ENCODE peak calls at places on chromosomes 6 and 20, in nine cellular contexts. One of them, this sample, is unnamed.

GRCh38 chr6:20400476-20401402 is 940 bp upstream of the E2F3 start:
- DNase-seq in fibroblast of villous mesenchyme: peak; percentile 54
- DNase-seq in HL-60: no peak
- DNase-seq in AG04450: no peak
- DNase-seq in neural progenitor cell: peak; percentile 83
- DNase-seq in HCT116: peak; percentile 84
- DNase-seq in GM10248: peak; percentile 21
- DNase-seq in adrenal gland: peak; percentile 21
- DNase-seq in Peyer's patch: peak; percentile 50
- DNase-seq in this sample: peak; percentile 24

GRCh38 chr6:157980288-157981131 is 1.2 kb upstream of the SYNJ2 start:
- DNase-seq in fibroblast of villous mesenchyme: no peak
- DNase-seq in HL-60: peak; percentile 41
- DNase-seq in AG04450: no peak
- DNase-seq in neural progenitor cell: no peak
- DNase-seq in HCT116: no peak
- DNase-seq in GM10248: no peak
- DNase-seq in adrenal gland: peak; percentile 39
- DNase-seq in Peyer's patch: peak; percentile 44
- DNase-seq in this sample: no peak

GRCh38 chr20:31823360-31824124 is 4.4 kb downstream of the MYLK2 start:
- DNase-seq in fibroblast of villous mesenchyme: no peak
- DNase-seq in HL-60: no peak
- DNase-seq in AG04450: no peak
- DNase-seq in neural progenitor cell: no peak
- DNase-seq in HCT116: no peak
- DNase-seq in GM10248: no peak
- DNase-seq in adrenal gland: no peak
- DNase-seq in Peyer's patch: no peak
- DNase-seq in this sample: no peak

GRCh38 chr6:158143700-158144099 is 24.4 kb downstream of the SERAC1 start:
- DNase-seq in fibroblast of villous mesenchyme: peak; percentile 30
- DNase-seq in HL-60: peak; percentile 35
- DNase-seq in AG04450: no peak
- DNase-seq in neural progenitor cell: peak; percentile 41
- DNase-seq in HCT116: no peak
- DNase-seq in GM10248: peak; percentile 32
- DNase-seq in adrenal gland: no peak
- DNase-seq in Peyer's patch: no peak
- DNase-seq in this sample: no peak

GRCh38 chr6:73121421-73121993 is 103.8 kb downstream of the KHDC1L start:
- DNase-seq in fibroblast of villous mesenchyme: peak; percentile 45
- DNase-seq in HL-60: no peak
- DNase-seq in AG04450: no peak
- DNase-seq in neural progenitor cell: no peak
- DNase-seq in HCT116: no peak
- DNase-seq in GM10248: no peak
- DNase-seq in adrenal gland: no peak
- DNase-seq in Peyer's patch: no peak
- DNase-seq in this sample: no peak

GRCh38 chr6:138645976-138646640 is 127.5 kb upstream of the CCDC28A start:
- DNase-seq in fibroblast of villous mesenchyme: peak; percentile 22
- DNase-seq in HL-60: no peak
- DNase-seq in AG04450: no peak
- DNase-seq in neural progenitor cell: no peak
- DNase-seq in HCT116: no peak
- DNase-seq in GM10248: no peak
- DNase-seq in adrenal gland: no peak
- DNase-seq in Peyer's patch: no peak
- DNase-seq in this sample: no peak

GRCh38 chr6:148835920-148836441 is 89.2 kb downstream of the UST start:
- DNase-seq in fibroblast of villous mesenchyme: peak; percentile 71
- DNase-seq in HL-60: no peak
- DNase-seq in AG04450: peak; percentile 83
- DNase-seq in neural progenitor cell: no peak
- DNase-seq in HCT116: no peak
- DNase-seq in GM10248: peak; percentile 13
- DNase-seq in adrenal gland: no peak
- DNase-seq in Peyer's patch: no peak
- DNase-seq in this sample: no peak

GRCh38 chr6:147904416-147904815 is 395.9 kb downstream of the SAMD5 start:
- DNase-seq in fibroblast of villous mesenchyme: no peak
- DNase-seq in HL-60: no peak
- DNase-seq in AG04450: no peak
- DNase-seq in neural progenitor cell: no peak
- DNase-seq in HCT116: no peak
- DNase-seq in GM10248: no peak
- DNase-seq in adrenal gland: no peak
- DNase-seq in Peyer's patch: no peak
- DNase-seq in this sample: no peak

GRCh38 chr6:32825966-32826365 is 9.2 kb upstream of the HLA-DOB start:
- DNase-seq in fibroblast of villous mesenchyme: peak; percentile 82
- DNase-seq in HL-60: no peak
- DNase-seq in AG04450: no peak
- DNase-seq in neural progenitor cell: peak; percentile 59
- DNase-seq in HCT116: no peak
- DNase-seq in GM10248: no peak
- DNase-seq in adrenal gland: no peak
- DNase-seq in Peyer's patch: no peak
- DNase-seq in this sample: no peak

GRCh38 chr20:54573838-54574237 is 98.4 kb downstream of the DOK5 start:
- DNase-seq in fibroblast of villous mesenchyme: no peak
- DNase-seq in HL-60: no peak
- DNase-seq in AG04450: no peak
- DNase-seq in neural progenitor cell: no peak
- DNase-seq in HCT116: no peak
- DNase-seq in GM10248: no peak
- DNase-seq in adrenal gland: no peak
- DNase-seq in Peyer's patch: no peak
- DNase-seq in this sample: no peak

GRCh38 chr6:85792278-85792677 is 149.6 kb upstream of the SYNCRIP start:
- DNase-seq in fibroblast of villous mesenchyme: no peak
- DNase-seq in HL-60: no peak
- DNase-seq in AG04450: no peak
- DNase-seq in neural progenitor cell: no peak
- DNase-seq in HCT116: no peak
- DNase-seq in GM10248: no peak
- DNase-seq in adrenal gland: no peak
- DNase-seq in Peyer's patch: no peak
- DNase-seq in this sample: no peak

GRCh38 chr20:51910202-51911050 is 108.1 kb upstream of the SALL4 start:
- DNase-seq in fibroblast of villous mesenchyme: peak; percentile 26
- DNase-seq in HL-60: no peak
- DNase-seq in AG04450: no peak
- DNase-seq in neural progenitor cell: peak; percentile 76
- DNase-seq in HCT116: no peak
- DNase-seq in GM10248: no peak
- DNase-seq in adrenal gland: no peak
- DNase-seq in Peyer's patch: no peak
- DNase-seq in this sample: no peak

GRCh38 chr6:104639671-104640070 is 220.0 kb downstream of the HACE1 start:
- DNase-seq in fibroblast of villous mesenchyme: peak; percentile 89
- DNase-seq in HL-60: peak; percentile 90
- DNase-seq in AG04450: no peak
- DNase-seq in neural progenitor cell: no peak
- DNase-seq in HCT116: no peak
- DNase-seq in GM10248: peak; percentile 18
- DNase-seq in adrenal gland: no peak
- DNase-seq in Peyer's patch: no peak
- DNase-seq in this sample: no peak

GRCh38 chr6:49713346-49713745 is at the start of gene CRISP2:
- DNase-seq in fibroblast of villous mesenchyme: no peak
- DNase-seq in HL-60: no peak
- DNase-seq in AG04450: no peak
- DNase-seq in neural progenitor cell: no peak
- DNase-seq in HCT116: no peak
- DNase-seq in GM10248: no peak
- DNase-seq in adrenal gland: no peak
- DNase-seq in Peyer's patch: no peak
- DNase-seq in this sample: no peak

GRCh38 chr20:20466341-20466879 is 98.5 kb downstream of the INSM1 start:
- DNase-seq in fibroblast of villous mesenchyme: peak; percentile 59
- DNase-seq in HL-60: no peak
- DNase-seq in AG04450: no peak
- DNase-seq in neural progenitor cell: no peak
- DNase-seq in HCT116: no peak
- DNase-seq in GM10248: peak; percentile 41
- DNase-seq in adrenal gland: no peak
- DNase-seq in Peyer's patch: peak; percentile 52
- DNase-seq in this sample: no peak

GRCh38 chr6:162187168-162187935 is 540.2 kb downstream of the PRKN start:
- DNase-seq in fibroblast of villous mesenchyme: no peak
- DNase-seq in HL-60: no peak
- DNase-seq in AG04450: no peak
- DNase-seq in neural progenitor cell: no peak
- DNase-seq in HCT116: no peak
- DNase-seq in GM10248: no peak
- DNase-seq in adrenal gland: no peak
- DNase-seq in Peyer's patch: no peak
- DNase-seq in this sample: no peak

GRCh38 chr6:43763133-43763797 is 6.7 kb upstream of the VEGFA start:
- DNase-seq in fibroblast of villous mesenchyme: peak; percentile 61
- DNase-seq in HL-60: no peak
- DNase-seq in AG04450: peak; percentile 29
- DNase-seq in neural progenitor cell: no peak
- DNase-seq in HCT116: no peak
- DNase-seq in GM10248: no peak
- DNase-seq in adrenal gland: no peak
- DNase-seq in Peyer's patch: no peak
- DNase-seq in this sample: no peak
- TF ChIP-seq CTCF in fibroblast of villous mesenchyme: no peak
- TF ChIP-seq CTCF in HL-60: no peak
- TF ChIP-seq CTCF in AG04450: no peak
- TF ChIP-seq CTCF in neural progenitor cell: no peak
- TF ChIP-seq CTCF in HCT116: no peak
- TF ChIP-seq CTCF in GM10248: no peak
- TF ChIP-seq CTCF in adrenal gland: no peak
- TF ChIP-seq CTCF in Peyer's patch: no peak
- TF ChIP-seq CTCF in this sample: no peak

DNA sequence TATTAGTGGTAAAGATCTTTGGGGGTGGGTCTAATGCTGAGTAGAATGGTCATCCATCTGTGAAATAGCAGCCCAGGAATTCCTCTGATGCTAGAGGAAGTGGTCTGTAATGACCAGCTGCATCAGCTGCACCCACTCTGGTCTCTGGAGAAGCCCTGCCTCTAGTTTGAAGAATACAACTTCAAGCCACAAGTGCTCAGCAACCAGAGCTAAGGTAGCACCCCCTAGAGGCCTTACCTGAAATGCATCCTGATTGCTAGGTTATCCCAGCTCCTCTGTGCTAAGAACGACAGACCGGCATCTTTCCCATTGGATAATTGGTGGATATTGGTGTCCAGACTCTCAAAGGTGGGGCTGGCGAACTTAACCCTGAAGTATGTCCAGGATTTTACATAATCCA is 58.2 kb downstream of the DNAH8 start:
- DNase-seq in fibroblast of villous mesenchyme: no peak
- DNase-seq in HL-60: no peak
- DNase-seq in AG04450: no peak
- DNase-seq in neural progenitor cell: peak; percentile 59
- DNase-seq in HCT116: peak; percentile 47
- DNase-seq in GM10248: peak; percentile 25
- DNase-seq in adrenal gland: no peak
- DNase-seq in Peyer's patch: no peak
- DNase-seq in this sample: no peak
- TF ChIP-seq CTCF in fibroblast of villous mesenchyme: peak; percentile 55
- TF ChIP-seq CTCF in HL-60: no peak
- TF ChIP-seq CTCF in AG04450: peak; percentile 12
- TF ChIP-seq CTCF in neural progenitor cell: peak; percentile 67
- TF ChIP-seq CTCF in HCT116: peak; percentile 82
- TF ChIP-seq CTCF in GM10248: peak; percentile 52
- TF ChIP-seq CTCF in adrenal gland: no peak
- TF ChIP-seq CTCF in Peyer's patch: peak; percentile 42
- TF ChIP-seq CTCF in this sample: no peak

GRCh38 chr20:6832811-6833210 is 65.3 kb downstream of the BMP2 start:
- DNase-seq in fibroblast of villous mesenchyme: no peak
- DNase-seq in HL-60: no peak
- DNase-seq in AG04450: no peak
- DNase-seq in neural progenitor cell: no peak
- DNase-seq in HCT116: no peak
- DNase-seq in GM10248: no peak
- DNase-seq in adrenal gland: no peak
- DNase-seq in Peyer's patch: no peak
- DNase-seq in this sample: no peak

GRCh38 chr20:6827472-6827871 is 60.0 kb downstream of the BMP2 start:
- DNase-seq in fibroblast of villous mesenchyme: no peak
- DNase-seq in HL-60: no peak
- DNase-seq in AG04450: no peak
- DNase-seq in neural progenitor cell: no peak
- DNase-seq in HCT116: no peak
- DNase-seq in GM10248: no peak
- DNase-seq in adrenal gland: no peak
- DNase-seq in Peyer's patch: no peak
- DNase-seq in this sample: no peak

GRCh38 chr20:6828794-6829423 is 61.4 kb downstream of the BMP2 start:
- DNase-seq in fibroblast of villous mesenchyme: peak; percentile 59
- DNase-seq in HL-60: peak; percentile 0
- DNase-seq in AG04450: peak; percentile 3
- DNase-seq in neural progenitor cell: peak; percentile 84
- DNase-seq in HCT116: peak; percentile 21
- DNase-seq in GM10248: peak; percentile 39
- DNase-seq in adrenal gland: peak; percentile 57
- DNase-seq in Peyer's patch: peak; percentile 33
- DNase-seq in this sample: peak; percentile 16

GRCh38 chr20:6831461-6831860 is 64.0 kb downstream of the BMP2 start:
- DNase-seq in fibroblast of villous mesenchyme: no peak
- DNase-seq in HL-60: no peak
- DNase-seq in AG04450: no peak
- DNase-seq in neural progenitor cell: no peak
- DNase-seq in HCT116: no peak
- DNase-seq in GM10248: no peak
- DNase-seq in adrenal gland: no peak
- DNase-seq in Peyer's patch: no peak
- DNase-seq in this sample: no peak

GRCh38 chr20:6829510-6830116 is 62.1 kb downstream of the BMP2 start:
- DNase-seq in fibroblast of villous mesenchyme: peak; percentile 3
- DNase-seq in HL-60: no peak
- DNase-seq in AG04450: no peak
- DNase-seq in neural progenitor cell: peak; percentile 8
- DNase-seq in HCT116: no peak
- DNase-seq in GM10248: no peak
- DNase-seq in adrenal gland: no peak
- DNase-seq in Peyer's patch: no peak
- DNase-seq in this sample: no peak
- TF ChIP-seq CTCF in fibroblast of villous mesenchyme: peak; percentile 42
- TF ChIP-seq CTCF in HL-60: no peak
- TF ChIP-seq CTCF in AG04450: peak; percentile 36
- TF ChIP-seq CTCF in neural progenitor cell: peak; percentile 24
- TF ChIP-seq CTCF in HCT116: no peak
- TF ChIP-seq CTCF in GM10248: no peak
- TF ChIP-seq CTCF in adrenal gland: no peak
- TF ChIP-seq CTCF in Peyer's patch: no peak
- TF ChIP-seq CTCF in this sample: no peak

DNA sequence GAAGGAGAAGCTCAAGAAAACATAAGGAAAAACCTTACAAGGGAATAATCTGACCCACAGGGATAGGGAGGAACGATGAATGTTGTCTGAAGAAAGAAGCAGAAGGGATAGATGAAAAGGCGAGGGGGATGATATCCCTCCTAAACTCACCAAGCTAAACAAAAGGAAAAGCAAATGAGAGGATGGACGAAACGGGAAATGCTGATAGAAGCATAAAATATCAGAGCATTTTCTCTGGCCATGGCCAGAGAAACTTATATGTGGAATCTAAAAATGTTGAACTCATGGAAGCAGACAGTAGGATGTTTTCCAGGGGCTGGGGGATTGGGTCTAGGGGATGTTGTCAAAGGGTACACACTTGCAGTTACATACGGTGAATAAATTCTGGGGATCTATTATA is 148.4 kb upstream of the FOXQ1 start:
- DNase-seq in fibroblast of villous mesenchyme: no peak
- DNase-seq in HL-60: no peak
- DNase-seq in AG04450: no peak
- DNase-seq in neural progenitor cell: no peak
- DNase-seq in HCT116: no peak
- DNase-seq in GM10248: no peak
- DNase-seq in adrenal gland: no peak
- DNase-seq in Peyer's patch: no peak
- DNase-seq in this sample: no peak
- TF ChIP-seq CTCF in fibroblast of villous mesenchyme: no peak
- TF ChIP-seq CTCF in HL-60: no peak
- TF ChIP-seq CTCF in AG04450: no peak
- TF ChIP-seq CTCF in neural progenitor cell: no peak
- TF ChIP-seq CTCF in HCT116: no peak
- TF ChIP-seq CTCF in GM10248: no peak
- TF ChIP-seq CTCF in adrenal gland: no peak
- TF ChIP-seq CTCF in Peyer's patch: no peak
- TF ChIP-seq CTCF in this sample: no peak

This sample was measured in uterus.